ENCODE peak calls at places on chromosome 21, in seven cellular contexts. O is neural progenitor cell, G is uterus, A is HCT116, Y is left ventricle myocardium inferior, P is prostate gland, M is SK-N-SH. J is an unnamed sample.

GRCh38 chr21:35178812-35179211 is 129.7 kb upstream of the RUNX1 start:
- DNase-seq in P (no peak), O (no peak), A (no peak), Y (no peak), M (no peak), G (no peak), J (peak)

GRCh38 chr21:35697321-35697808 is 363.0 kb downstream of the SETD4 start:
- DNase-seq in A (no peak), O (no peak), P (no peak), G (no peak), M (no peak), Y (peak), J (no peak)

GRCh38 chr21:15774590-15774989 is 44.8 kb downstream of the USP25 start:
- DNase-seq in M (no peak), P (no peak), Y (no peak), G (no peak), A (no peak), O (no peak), J (no peak)

GRCh38 chr21:29351691-29352090 is 53.0 kb downstream of the BACH1 start:
- DNase-seq in M (no peak), O (no peak), Y (no peak), P (no peak), A (no peak), G (no peak), J (no peak)

GRCh38 chr21:38386967-38387366 is 111.3 kb downstream of the ERG start:
- DNase-seq in O (no peak), Y (no peak), A (no peak), M (no peak), G (no peak), P (no peak), J (no peak)

GRCh38 chr21:14120091-14120734 is 90.5 kb downstream of the LIPI start:
- DNase-seq in G (no peak), P (no peak), A (no peak), M (peak), Y (no peak), O (peak), J (no peak)

GRCh38 chr21:33345751-33346238 is 21.0 kb downstream of the IFNAR1 start:
- DNase-seq in A (no peak), G (no peak), Y (no peak), O (no peak), P (no peak), M (no peak), J (no peak)

GRCh38 chr21:36321325-36322082 is 1.5 kb downstream of the MORC3 start:
- DNase-seq in A (no peak), P (peak), M (peak), O (peak), Y (no peak), G (no peak), J (no peak)

GRCh38 chr21:36509966-36510742 is 30.2 kb upstream of the CLDN14 start:
- DNase-seq in Y (no peak), O (no peak), G (no peak), P (peak), A (no peak), M (no peak), J (peak)

GRCh38 chr21:34221331-34222030 is 142.3 kb upstream of the KCNE2 start:
- DNase-seq in Y (no peak), P (no peak), O (no peak), A (no peak), M (no peak), G (no peak), J (no peak)

GRCh38 chr21:41564871-41565281 is 56.9 kb upstream of the TMPRSS2 start:
- DNase-seq in A (no peak), O (no peak), Y (no peak), G (no peak), P (no peak), M (no peak), J (peak)

GRCh38 chr21:34811368-34811767 is 142.6 kb downstream of the CLIC6 start:
- DNase-seq in Y (no peak), O (no peak), G (no peak), M (no peak), A (no peak), P (no peak), J (no peak)

GRCh38 chr21:32597205-32597604 is 11.9 kb upstream of the TCP10L start:
- DNase-seq in G (no peak), A (peak), O (no peak), M (no peak), Y (no peak), P (no peak), J (peak)

GRCh38 chr21:14889080-14889805 is 175.6 kb downstream of the NRIP1 start:
- DNase-seq in G (no peak), P (no peak), Y (no peak), A (no peak), O (no peak), M (no peak), J (no peak)

GRCh38 chr21:44000360-44000759 is 11.7 kb upstream of the TRAPPC10 start:
- DNase-seq in M (no peak), G (no peak), O (no peak), P (no peak), A (no peak), Y (no peak), J (no peak)

GRCh38 chr21:45454924-45455315 is 50.0 kb downstream of the COL18A1 start:
- DNase-seq in M (no peak), O (no peak), Y (peak), P (no peak), A (no peak), G (no peak), J (no peak)
- H3K27ac ChIP-seq in M (no peak), O (no peak), Y (peak), P (peak), A (no peak), G (no peak), J (no peak)

GRCh38 chr21:19507682-19508260 is 1104.2 kb upstream of the TMPRSS15 start:
- DNase-seq in Y (no peak), G (no peak), M (peak), O (peak), P (no peak), A (no peak), J (no peak)
- TF ChIP-seq CTCF in Y (no peak), G (no peak), M (peak), O (peak), P (no peak), A (peak), J (peak)

DNA sequence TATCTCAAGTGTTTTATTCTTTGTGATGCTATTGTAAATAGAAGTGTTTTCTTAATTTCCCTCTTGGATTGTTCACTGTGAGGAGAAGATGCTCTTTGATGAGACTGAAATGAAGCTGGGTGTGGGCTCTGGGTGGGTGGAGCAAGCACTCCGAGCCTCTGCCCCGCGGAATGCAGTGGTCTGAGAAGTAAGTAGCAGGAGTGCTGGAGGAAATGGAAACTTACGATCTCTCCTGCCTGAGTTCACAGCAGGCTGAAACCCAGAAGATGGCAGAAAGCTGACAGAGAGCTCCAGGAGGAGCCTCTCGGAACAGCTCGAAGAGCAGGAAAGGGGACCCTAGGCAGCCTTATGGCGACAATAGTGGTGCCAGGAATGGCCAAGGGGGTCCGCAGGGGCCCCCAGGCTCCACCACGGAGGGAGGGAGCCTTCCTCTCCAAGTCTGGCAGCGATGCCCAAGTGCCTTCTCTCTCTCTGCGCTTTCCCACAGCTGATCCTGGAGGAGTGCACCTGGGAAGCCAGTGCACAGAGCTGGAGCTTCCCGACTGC is 126.8 kb upstream of the COL6A1 start:
- DNase-seq in Y (no peak), P (no peak), A (no peak), O (peak), M (no peak), G (no peak), J (no peak)
- H3K27ac ChIP-seq in Y (no peak), P (no peak), A (no peak), O (no peak), M (no peak), G (no peak), J (no peak)

GRCh38 chr21:26169611-26170470 is 729 bp downstream of the APP start:
- DNase-seq in M (peak), Y (peak), G (peak), P (peak), A (peak), O (peak), J (peak)
- TF ChIP-seq CTCF in M (no peak), Y (no peak), G (no peak), P (no peak), A (no peak), O (peak), J (no peak)

GRCh38 chr21:42733037-42733632 is 79.7 kb downstream of the PDE9A start:
- DNase-seq in Y (no peak), A (no peak), O (no peak), G (no peak), M (no peak), P (no peak), J (no peak)
- H3K27ac ChIP-seq in Y (no peak), A (no peak), O (no peak), G (no peak), M (no peak), P (peak), J (no peak)

DNA sequence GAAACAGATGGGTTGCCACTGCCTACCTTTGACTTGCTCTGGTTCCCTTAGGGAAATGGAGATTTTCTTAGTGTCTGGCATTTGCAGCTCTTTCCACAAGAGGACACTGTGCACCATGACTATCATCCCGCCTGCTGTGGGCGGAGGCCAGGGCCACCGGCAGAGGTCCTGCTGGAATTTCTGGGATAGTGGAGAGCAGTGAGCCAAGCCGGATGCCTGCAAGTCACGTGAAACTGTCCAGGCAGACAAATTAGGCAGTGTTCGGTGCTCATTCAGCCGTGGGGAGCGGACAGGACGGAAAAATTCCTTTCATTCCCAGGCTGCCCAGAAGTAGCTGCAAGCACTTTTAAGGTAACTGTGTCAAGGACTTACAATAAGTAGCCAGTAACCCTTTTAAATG is 43.4 kb downstream of the IGSF5 start:
- DNase-seq in G (peak), Y (peak), P (peak), M (peak), A (peak), O (peak), J (peak)
- TF ChIP-seq CTCF in G (peak), Y (peak), P (peak), M (peak), A (peak), O (peak), J (peak)

J was measured in foreskin keratinocyte.